ENCODE peak calls at places on chromosome 18, in ten cellular contexts. One of them, this sample, is unnamed.
A peak's percentile ranks its signal among the peaks of the same experiment; 100 is the strongest.

GRCh38 chr18:31942301-31942998 is 478 bp downstream of the TRAPPC8 start:
- DNase-seq in transverse colon: peak; percentile 56
- DNase-seq in NCI-H1092 treated with DMSO at 0.1 percent for 48 hours: peak; percentile 72
- DNase-seq in activated CD4-positive, alpha-beta T cell treated with anti-CD3 and anti-CD28 coated beads, Interleukin-2, amount 10 ng/mL, durations not matched to agents 7 days and 5 days: peak; percentile 34
- DNase-seq in activated gamma-delta T cell treated with Interleukin-2 at 50 U/mL for 16 hours: no peak
- DNase-seq in T-helper 2 cell: no peak
- DNase-seq in activated T-helper 1 cell treated with Interleukin-2 at 50 U/mL for 16 hours: no peak
- DNase-seq in epithelial cell of proximal tubule: no peak
- DNase-seq in NCI-H1417 treated with DMSO at 0.1 percent for 48 hours: no peak
- DNase-seq in iris pigment epithelial cell: peak; percentile 71
- DNase-seq in this sample: no peak

GRCh38 chr18:70578480-70578879 is 289.6 kb downstream of the SOCS6 start:
- DNase-seq in transverse colon: no peak
- DNase-seq in epithelial cell of proximal tubule: no peak
- DNase-seq in iris pigment epithelial cell: no peak
- DNase-seq in activated T-helper 1 cell treated with Interleukin-2 at 50 U/mL for 16 hours: no peak
- DNase-seq in activated gamma-delta T cell treated with Interleukin-2 at 50 U/mL for 16 hours: no peak
- DNase-seq in T-helper 2 cell: no peak
- DNase-seq in NCI-H1092 treated with DMSO at 0.1 percent for 48 hours: no peak
- DNase-seq in activated CD4-positive, alpha-beta T cell treated with anti-CD3 and anti-CD28 coated beads, Interleukin-2, amount 10 ng/mL, durations not matched to agents 7 days and 5 days: no peak
- DNase-seq in NCI-H1417 treated with DMSO at 0.1 percent for 48 hours: no peak
- DNase-seq in this sample: no peak

GRCh38 chr18:42574871-42575270 is 540.6 kb downstream of the RIT2 start:
- DNase-seq in transverse colon: no peak
- DNase-seq in iris pigment epithelial cell: no peak
- DNase-seq in activated T-helper 1 cell treated with Interleukin-2 at 50 U/mL for 16 hours: no peak
- DNase-seq in T-helper 2 cell: no peak
- DNase-seq in activated gamma-delta T cell treated with Interleukin-2 at 50 U/mL for 16 hours: no peak
- DNase-seq in epithelial cell of proximal tubule: no peak
- DNase-seq in activated CD4-positive, alpha-beta T cell treated with anti-CD3 and anti-CD28 coated beads, Interleukin-2, amount 10 ng/mL, durations not matched to agents 7 days and 5 days: no peak
- DNase-seq in NCI-H1092 treated with DMSO at 0.1 percent for 48 hours: peak; percentile 91
- DNase-seq in NCI-H1417 treated with DMSO at 0.1 percent for 48 hours: peak; percentile 91
- DNase-seq in this sample: no peak

GRCh38 chr18:35828591-35828990 is 143.9 kb upstream of the RMP24 start:
- DNase-seq in iris pigment epithelial cell: no peak
- DNase-seq in transverse colon: no peak
- DNase-seq in NCI-H1092 treated with DMSO at 0.1 percent for 48 hours: no peak
- DNase-seq in activated gamma-delta T cell treated with Interleukin-2 at 50 U/mL for 16 hours: no peak
- DNase-seq in activated CD4-positive, alpha-beta T cell treated with anti-CD3 and anti-CD28 coated beads, Interleukin-2, amount 10 ng/mL, durations not matched to agents 7 days and 5 days: no peak
- DNase-seq in NCI-H1417 treated with DMSO at 0.1 percent for 48 hours: no peak
- DNase-seq in epithelial cell of proximal tubule: no peak
- DNase-seq in activated T-helper 1 cell treated with Interleukin-2 at 50 U/mL for 16 hours: no peak
- DNase-seq in T-helper 2 cell: no peak
- DNase-seq in this sample: no peak

GRCh38 chr18:53991202-53991601 is 233.3 kb downstream of the MBD2 start:
- DNase-seq in epithelial cell of proximal tubule: peak; percentile 56
- DNase-seq in activated T-helper 1 cell treated with Interleukin-2 at 50 U/mL for 16 hours: no peak
- DNase-seq in activated CD4-positive, alpha-beta T cell treated with anti-CD3 and anti-CD28 coated beads, Interleukin-2, amount 10 ng/mL, durations not matched to agents 7 days and 5 days: no peak
- DNase-seq in transverse colon: no peak
- DNase-seq in NCI-H1092 treated with DMSO at 0.1 percent for 48 hours: no peak
- DNase-seq in NCI-H1417 treated with DMSO at 0.1 percent for 48 hours: no peak
- DNase-seq in activated gamma-delta T cell treated with Interleukin-2 at 50 U/mL for 16 hours: no peak
- DNase-seq in T-helper 2 cell: no peak
- DNase-seq in iris pigment epithelial cell: peak; percentile 78
- DNase-seq in this sample: no peak

GRCh38 chr18:41939326-41939725 is 15.7 kb upstream of the PIK3C3 start:
- DNase-seq in T-helper 2 cell: no peak
- DNase-seq in epithelial cell of proximal tubule: no peak
- DNase-seq in activated T-helper 1 cell treated with Interleukin-2 at 50 U/mL for 16 hours: no peak
- DNase-seq in NCI-H1417 treated with DMSO at 0.1 percent for 48 hours: no peak
- DNase-seq in activated gamma-delta T cell treated with Interleukin-2 at 50 U/mL for 16 hours: no peak
- DNase-seq in transverse colon: no peak
- DNase-seq in iris pigment epithelial cell: peak; percentile 42
- DNase-seq in activated CD4-positive, alpha-beta T cell treated with anti-CD3 and anti-CD28 coated beads, Interleukin-2, amount 10 ng/mL, durations not matched to agents 7 days and 5 days: no peak
- DNase-seq in NCI-H1092 treated with DMSO at 0.1 percent for 48 hours: no peak
- DNase-seq in this sample: no peak

GRCh38 chr18:46343940-46344372 is 239.8 kb downstream of the HAUS1 start:
- DNase-seq in NCI-H1417 treated with DMSO at 0.1 percent for 48 hours: peak; percentile 45
- DNase-seq in iris pigment epithelial cell: no peak
- DNase-seq in activated CD4-positive, alpha-beta T cell treated with anti-CD3 and anti-CD28 coated beads, Interleukin-2, amount 10 ng/mL, durations not matched to agents 7 days and 5 days: peak; percentile 64
- DNase-seq in transverse colon: peak; percentile 38
- DNase-seq in epithelial cell of proximal tubule: no peak
- DNase-seq in T-helper 2 cell: no peak
- DNase-seq in activated gamma-delta T cell treated with Interleukin-2 at 50 U/mL for 16 hours: peak; percentile 20
- DNase-seq in NCI-H1092 treated with DMSO at 0.1 percent for 48 hours: no peak
- DNase-seq in activated T-helper 1 cell treated with Interleukin-2 at 50 U/mL for 16 hours: peak; percentile 31
- DNase-seq in this sample: peak; percentile 31

GRCh38 chr18:2641638-2642037 is 13.9 kb upstream of the SMCHD1 start:
- DNase-seq in T-helper 2 cell: no peak
- DNase-seq in activated gamma-delta T cell treated with Interleukin-2 at 50 U/mL for 16 hours: no peak
- DNase-seq in epithelial cell of proximal tubule: no peak
- DNase-seq in activated CD4-positive, alpha-beta T cell treated with anti-CD3 and anti-CD28 coated beads, Interleukin-2, amount 10 ng/mL, durations not matched to agents 7 days and 5 days: peak; percentile 48
- DNase-seq in iris pigment epithelial cell: peak; percentile 23
- DNase-seq in NCI-H1092 treated with DMSO at 0.1 percent for 48 hours: peak; percentile 3
- DNase-seq in NCI-H1417 treated with DMSO at 0.1 percent for 48 hours: no peak
- DNase-seq in transverse colon: no peak
- DNase-seq in activated T-helper 1 cell treated with Interleukin-2 at 50 U/mL for 16 hours: no peak
- DNase-seq in this sample: peak; percentile 71

GRCh38 chr18:21051615-21052014 is 60.0 kb downstream of the ROCK1 start:
- DNase-seq in iris pigment epithelial cell: no peak
- DNase-seq in activated T-helper 1 cell treated with Interleukin-2 at 50 U/mL for 16 hours: no peak
- DNase-seq in T-helper 2 cell: no peak
- DNase-seq in epithelial cell of proximal tubule: no peak
- DNase-seq in activated CD4-positive, alpha-beta T cell treated with anti-CD3 and anti-CD28 coated beads, Interleukin-2, amount 10 ng/mL, durations not matched to agents 7 days and 5 days: no peak
- DNase-seq in activated gamma-delta T cell treated with Interleukin-2 at 50 U/mL for 16 hours: no peak
- DNase-seq in NCI-H1092 treated with DMSO at 0.1 percent for 48 hours: no peak
- DNase-seq in NCI-H1417 treated with DMSO at 0.1 percent for 48 hours: no peak
- DNase-seq in transverse colon: no peak
- DNase-seq in this sample: no peak

GRCh38 chr18:11728247-11728646 is 39.2 kb downstream of the GNAL start:
- DNase-seq in NCI-H1092 treated with DMSO at 0.1 percent for 48 hours: no peak
- DNase-seq in NCI-H1417 treated with DMSO at 0.1 percent for 48 hours: no peak
- DNase-seq in epithelial cell of proximal tubule: no peak
- DNase-seq in activated CD4-positive, alpha-beta T cell treated with anti-CD3 and anti-CD28 coated beads, Interleukin-2, amount 10 ng/mL, durations not matched to agents 7 days and 5 days: no peak
- DNase-seq in activated T-helper 1 cell treated with Interleukin-2 at 50 U/mL for 16 hours: no peak
- DNase-seq in iris pigment epithelial cell: peak; percentile 35
- DNase-seq in T-helper 2 cell: no peak
- DNase-seq in transverse colon: no peak
- DNase-seq in activated gamma-delta T cell treated with Interleukin-2 at 50 U/mL for 16 hours: no peak
- DNase-seq in this sample: no peak

GRCh38 chr18:24023185-24023814 is 8.7 kb downstream of the TTC39C start:
- DNase-seq in activated gamma-delta T cell treated with Interleukin-2 at 50 U/mL for 16 hours: no peak
- DNase-seq in activated CD4-positive, alpha-beta T cell treated with anti-CD3 and anti-CD28 coated beads, Interleukin-2, amount 10 ng/mL, durations not matched to agents 7 days and 5 days: no peak
- DNase-seq in activated T-helper 1 cell treated with Interleukin-2 at 50 U/mL for 16 hours: no peak
- DNase-seq in iris pigment epithelial cell: no peak
- DNase-seq in T-helper 2 cell: no peak
- DNase-seq in epithelial cell of proximal tubule: no peak
- DNase-seq in NCI-H1417 treated with DMSO at 0.1 percent for 48 hours: no peak
- DNase-seq in NCI-H1092 treated with DMSO at 0.1 percent for 48 hours: no peak
- DNase-seq in transverse colon: no peak
- DNase-seq in this sample: no peak

GRCh38 chr18:1173593-1173992 is 268.9 kb downstream of the ADCYAP1 start:
- DNase-seq in activated T-helper 1 cell treated with Interleukin-2 at 50 U/mL for 16 hours: no peak
- DNase-seq in activated gamma-delta T cell treated with Interleukin-2 at 50 U/mL for 16 hours: no peak
- DNase-seq in iris pigment epithelial cell: no peak
- DNase-seq in transverse colon: no peak
- DNase-seq in activated CD4-positive, alpha-beta T cell treated with anti-CD3 and anti-CD28 coated beads, Interleukin-2, amount 10 ng/mL, durations not matched to agents 7 days and 5 days: no peak
- DNase-seq in epithelial cell of proximal tubule: no peak
- DNase-seq in NCI-H1417 treated with DMSO at 0.1 percent for 48 hours: no peak
- DNase-seq in NCI-H1092 treated with DMSO at 0.1 percent for 48 hours: no peak
- DNase-seq in T-helper 2 cell: no peak
- DNase-seq in this sample: no peak

GRCh38 chr18:55884498-55884897 is 296.5 kb upstream of the TCF4 start:
- DNase-seq in T-helper 2 cell: no peak
- DNase-seq in NCI-H1417 treated with DMSO at 0.1 percent for 48 hours: no peak
- DNase-seq in activated CD4-positive, alpha-beta T cell treated with anti-CD3 and anti-CD28 coated beads, Interleukin-2, amount 10 ng/mL, durations not matched to agents 7 days and 5 days: no peak
- DNase-seq in iris pigment epithelial cell: no peak
- DNase-seq in NCI-H1092 treated with DMSO at 0.1 percent for 48 hours: no peak
- DNase-seq in activated T-helper 1 cell treated with Interleukin-2 at 50 U/mL for 16 hours: no peak
- DNase-seq in epithelial cell of proximal tubule: no peak
- DNase-seq in activated gamma-delta T cell treated with Interleukin-2 at 50 U/mL for 16 hours: no peak
- DNase-seq in transverse colon: no peak
- DNase-seq in this sample: no peak

GRCh38 chr18:48365965-48366364 is 43.2 kb downstream of the ZBTB7C start:
- DNase-seq in epithelial cell of proximal tubule: no peak
- DNase-seq in NCI-H1092 treated with DMSO at 0.1 percent for 48 hours: no peak
- DNase-seq in T-helper 2 cell: no peak
- DNase-seq in iris pigment epithelial cell: no peak
- DNase-seq in transverse colon: no peak
- DNase-seq in activated CD4-positive, alpha-beta T cell treated with anti-CD3 and anti-CD28 coated beads, Interleukin-2, amount 10 ng/mL, durations not matched to agents 7 days and 5 days: no peak
- DNase-seq in NCI-H1417 treated with DMSO at 0.1 percent for 48 hours: no peak
- DNase-seq in activated gamma-delta T cell treated with Interleukin-2 at 50 U/mL for 16 hours: no peak
- DNase-seq in activated T-helper 1 cell treated with Interleukin-2 at 50 U/mL for 16 hours: no peak
- DNase-seq in this sample: no peak

GRCh38 chr18:31658670-31659573 is 25.5 kb downstream of the B4GALT6 start:
- DNase-seq in activated T-helper 1 cell treated with Interleukin-2 at 50 U/mL for 16 hours: no peak
- DNase-seq in epithelial cell of proximal tubule: no peak
- DNase-seq in iris pigment epithelial cell: peak; percentile 65
- DNase-seq in T-helper 2 cell: no peak
- DNase-seq in NCI-H1092 treated with DMSO at 0.1 percent for 48 hours: no peak
- DNase-seq in activated CD4-positive, alpha-beta T cell treated with anti-CD3 and anti-CD28 coated beads, Interleukin-2, amount 10 ng/mL, durations not matched to agents 7 days and 5 days: no peak
- DNase-seq in transverse colon: no peak
- DNase-seq in activated gamma-delta T cell treated with Interleukin-2 at 50 U/mL for 16 hours: no peak
- DNase-seq in NCI-H1417 treated with DMSO at 0.1 percent for 48 hours: no peak
- DNase-seq in this sample: no peak

GRCh38 chr18:72544092-72544886 is at the start of gene CBLN2:
- DNase-seq in T-helper 2 cell: no peak
- DNase-seq in iris pigment epithelial cell: peak; percentile 70
- DNase-seq in activated T-helper 1 cell treated with Interleukin-2 at 50 U/mL for 16 hours: no peak
- DNase-seq in transverse colon: peak; percentile 26
- DNase-seq in NCI-H1092 treated with DMSO at 0.1 percent for 48 hours: peak; percentile 88
- DNase-seq in activated CD4-positive, alpha-beta T cell treated with anti-CD3 and anti-CD28 coated beads, Interleukin-2, amount 10 ng/mL, durations not matched to agents 7 days and 5 days: peak; percentile 13
- DNase-seq in epithelial cell of proximal tubule: no peak
- DNase-seq in NCI-H1417 treated with DMSO at 0.1 percent for 48 hours: peak; percentile 92
- DNase-seq in activated gamma-delta T cell treated with Interleukin-2 at 50 U/mL for 16 hours: no peak
- DNase-seq in this sample: peak; percentile 37

GRCh38 chr18:22345733-22346132 is 72.0 kb downstream of the CTAGE1 start:
- DNase-seq in transverse colon: no peak
- DNase-seq in NCI-H1092 treated with DMSO at 0.1 percent for 48 hours: no peak
- DNase-seq in activated CD4-positive, alpha-beta T cell treated with anti-CD3 and anti-CD28 coated beads, Interleukin-2, amount 10 ng/mL, durations not matched to agents 7 days and 5 days: no peak
- DNase-seq in NCI-H1417 treated with DMSO at 0.1 percent for 48 hours: no peak
- DNase-seq in T-helper 2 cell: no peak
- DNase-seq in iris pigment epithelial cell: peak; percentile 34
- DNase-seq in activated T-helper 1 cell treated with Interleukin-2 at 50 U/mL for 16 hours: no peak
- DNase-seq in activated gamma-delta T cell treated with Interleukin-2 at 50 U/mL for 16 hours: no peak
- DNase-seq in epithelial cell of proximal tubule: no peak
- DNase-seq in this sample: no peak

GRCh38 chr18:52716926-52717325 is 376.9 kb downstream of the DCC start:
- DNase-seq in iris pigment epithelial cell: peak; percentile 4
- DNase-seq in activated gamma-delta T cell treated with Interleukin-2 at 50 U/mL for 16 hours: no peak
- DNase-seq in T-helper 2 cell: no peak
- DNase-seq in transverse colon: peak; percentile 73
- DNase-seq in activated T-helper 1 cell treated with Interleukin-2 at 50 U/mL for 16 hours: no peak
- DNase-seq in epithelial cell of proximal tubule: peak; percentile 15
- DNase-seq in NCI-H1417 treated with DMSO at 0.1 percent for 48 hours: no peak
- DNase-seq in activated CD4-positive, alpha-beta T cell treated with anti-CD3 and anti-CD28 coated beads, Interleukin-2, amount 10 ng/mL, durations not matched to agents 7 days and 5 days: no peak
- DNase-seq in NCI-H1092 treated with DMSO at 0.1 percent for 48 hours: peak; percentile 14
- DNase-seq in this sample: no peak

GRCh38 chr18:74905245-74905644 is 303.7 kb downstream of the PTGR3 start:
- DNase-seq in NCI-H1417 treated with DMSO at 0.1 percent for 48 hours: no peak
- DNase-seq in transverse colon: peak; percentile 23
- DNase-seq in activated T-helper 1 cell treated with Interleukin-2 at 50 U/mL for 16 hours: no peak
- DNase-seq in activated CD4-positive, alpha-beta T cell treated with anti-CD3 and anti-CD28 coated beads, Interleukin-2, amount 10 ng/mL, durations not matched to agents 7 days and 5 days: no peak
- DNase-seq in T-helper 2 cell: no peak
- DNase-seq in NCI-H1092 treated with DMSO at 0.1 percent for 48 hours: peak; percentile 99
- DNase-seq in epithelial cell of proximal tubule: no peak
- DNase-seq in activated gamma-delta T cell treated with Interleukin-2 at 50 U/mL for 16 hours: no peak
- DNase-seq in iris pigment epithelial cell: no peak
- DNase-seq in this sample: no peak

GRCh38 chr18:41949206-41949920 is 5.7 kb upstream of the PIK3C3 start:
- DNase-seq in activated CD4-positive, alpha-beta T cell treated with anti-CD3 and anti-CD28 coated beads, Interleukin-2, amount 10 ng/mL, durations not matched to agents 7 days and 5 days: no peak
- DNase-seq in NCI-H1092 treated with DMSO at 0.1 percent for 48 hours: no peak
- DNase-seq in activated gamma-delta T cell treated with Interleukin-2 at 50 U/mL for 16 hours: no peak
- DNase-seq in iris pigment epithelial cell: no peak
- DNase-seq in T-helper 2 cell: no peak
- DNase-seq in activated T-helper 1 cell treated with Interleukin-2 at 50 U/mL for 16 hours: no peak
- DNase-seq in epithelial cell of proximal tubule: no peak
- DNase-seq in transverse colon: no peak
- DNase-seq in NCI-H1417 treated with DMSO at 0.1 percent for 48 hours: no peak
- DNase-seq in this sample: peak; percentile 44

GRCh38 chr18:63578357-63578958 is 8.7 kb upstream of the SERPINB13 start:
- DNase-seq in activated T-helper 1 cell treated with Interleukin-2 at 50 U/mL for 16 hours: no peak
- DNase-seq in epithelial cell of proximal tubule: peak; percentile 10
- DNase-seq in transverse colon: no peak
- DNase-seq in NCI-H1092 treated with DMSO at 0.1 percent for 48 hours: peak; percentile 47
- DNase-seq in NCI-H1417 treated with DMSO at 0.1 percent for 48 hours: peak; percentile 30
- DNase-seq in activated CD4-positive, alpha-beta T cell treated with anti-CD3 and anti-CD28 coated beads, Interleukin-2, amount 10 ng/mL, durations not matched to agents 7 days and 5 days: peak; percentile 39
- DNase-seq in activated gamma-delta T cell treated with Interleukin-2 at 50 U/mL for 16 hours: no peak
- DNase-seq in T-helper 2 cell: no peak
- DNase-seq in iris pigment epithelial cell: peak; percentile 34
- DNase-seq in this sample: peak; percentile 46

GRCh38 chr18:61998957-61999356 is 106.2 kb upstream of the RNF152 start:
- DNase-seq in NCI-H1417 treated with DMSO at 0.1 percent for 48 hours: no peak
- DNase-seq in iris pigment epithelial cell: peak; percentile 84
- DNase-seq in epithelial cell of proximal tubule: no peak
- DNase-seq in activated T-helper 1 cell treated with Interleukin-2 at 50 U/mL for 16 hours: no peak
- DNase-seq in activated gamma-delta T cell treated with Interleukin-2 at 50 U/mL for 16 hours: no peak
- DNase-seq in transverse colon: no peak
- DNase-seq in T-helper 2 cell: no peak
- DNase-seq in NCI-H1092 treated with DMSO at 0.1 percent for 48 hours: no peak
- DNase-seq in activated CD4-positive, alpha-beta T cell treated with anti-CD3 and anti-CD28 coated beads, Interleukin-2, amount 10 ng/mL, durations not matched to agents 7 days and 5 days: no peak
- DNase-seq in this sample: no peak

GRCh38 chr18:13268746-13269285 is 50.3 kb downstream of the LDLRAD4 start:
- DNase-seq in activated gamma-delta T cell treated with Interleukin-2 at 50 U/mL for 16 hours: no peak
- DNase-seq in activated T-helper 1 cell treated with Interleukin-2 at 50 U/mL for 16 hours: no peak
- DNase-seq in transverse colon: no peak
- DNase-seq in epithelial cell of proximal tubule: no peak
- DNase-seq in T-helper 2 cell: no peak
- DNase-seq in NCI-H1092 treated with DMSO at 0.1 percent for 48 hours: no peak
- DNase-seq in NCI-H1417 treated with DMSO at 0.1 percent for 48 hours: no peak
- DNase-seq in iris pigment epithelial cell: no peak
- DNase-seq in activated CD4-positive, alpha-beta T cell treated with anti-CD3 and anti-CD28 coated beads, Interleukin-2, amount 10 ng/mL, durations not matched to agents 7 days and 5 days: no peak
- DNase-seq in this sample: no peak

GRCh38 chr18:23178661-23179081 is 43.4 kb downstream of the CABLES1 start:
- DNase-seq in transverse colon: no peak
- DNase-seq in iris pigment epithelial cell: no peak
- DNase-seq in T-helper 2 cell: no peak
- DNase-seq in NCI-H1417 treated with DMSO at 0.1 percent for 48 hours: no peak
- DNase-seq in activated CD4-positive, alpha-beta T cell treated with anti-CD3 and anti-CD28 coated beads, Interleukin-2, amount 10 ng/mL, durations not matched to agents 7 days and 5 days: no peak
- DNase-seq in NCI-H1092 treated with DMSO at 0.1 percent for 48 hours: peak; percentile 69
- DNase-seq in activated gamma-delta T cell treated with Interleukin-2 at 50 U/mL for 16 hours: no peak
- DNase-seq in activated T-helper 1 cell treated with Interleukin-2 at 50 U/mL for 16 hours: no peak
- DNase-seq in epithelial cell of proximal tubule: no peak
- DNase-seq in this sample: no peak

GRCh38 chr18:13191779-13192178 is 26.8 kb upstream of the LDLRAD4 start:
- DNase-seq in activated T-helper 1 cell treated with Interleukin-2 at 50 U/mL for 16 hours: no peak
- DNase-seq in epithelial cell of proximal tubule: no peak
- DNase-seq in NCI-H1417 treated with DMSO at 0.1 percent for 48 hours: no peak
- DNase-seq in activated gamma-delta T cell treated with Interleukin-2 at 50 U/mL for 16 hours: no peak
- DNase-seq in transverse colon: no peak
- DNase-seq in iris pigment epithelial cell: no peak
- DNase-seq in activated CD4-positive, alpha-beta T cell treated with anti-CD3 and anti-CD28 coated beads, Interleukin-2, amount 10 ng/mL, durations not matched to agents 7 days and 5 days: no peak
- DNase-seq in NCI-H1092 treated with DMSO at 0.1 percent for 48 hours: no peak
- DNase-seq in T-helper 2 cell: no peak
- DNase-seq in this sample: no peak

GRCh38 chr18:34921271-34921670 is 119.9 kb upstream of the MAPRE2 start:
- DNase-seq in activated gamma-delta T cell treated with Interleukin-2 at 50 U/mL for 16 hours: no peak
- DNase-seq in activated T-helper 1 cell treated with Interleukin-2 at 50 U/mL for 16 hours: no peak
- DNase-seq in T-helper 2 cell: no peak
- DNase-seq in iris pigment epithelial cell: no peak
- DNase-seq in NCI-H1092 treated with DMSO at 0.1 percent for 48 hours: no peak
- DNase-seq in NCI-H1417 treated with DMSO at 0.1 percent for 48 hours: no peak
- DNase-seq in transverse colon: no peak
- DNase-seq in activated CD4-positive, alpha-beta T cell treated with anti-CD3 and anti-CD28 coated beads, Interleukin-2, amount 10 ng/mL, durations not matched to agents 7 days and 5 days: no peak
- DNase-seq in epithelial cell of proximal tubule: no peak
- DNase-seq in this sample: no peak

GRCh38 chr18:12283256-12283655 is 24.8 kb upstream of the TUBB6 start:
- DNase-seq in T-helper 2 cell: no peak
- DNase-seq in NCI-H1092 treated with DMSO at 0.1 percent for 48 hours: no peak
- DNase-seq in activated CD4-positive, alpha-beta T cell treated with anti-CD3 and anti-CD28 coated beads, Interleukin-2, amount 10 ng/mL, durations not matched to agents 7 days and 5 days: no peak
- DNase-seq in epithelial cell of proximal tubule: no peak
- DNase-seq in activated gamma-delta T cell treated with Interleukin-2 at 50 U/mL for 16 hours: no peak
- DNase-seq in NCI-H1417 treated with DMSO at 0.1 percent for 48 hours: no peak
- DNase-seq in activated T-helper 1 cell treated with Interleukin-2 at 50 U/mL for 16 hours: no peak
- DNase-seq in transverse colon: no peak
- DNase-seq in iris pigment epithelial cell: peak; percentile 48
- DNase-seq in this sample: no peak

GRCh38 chr18:3037423-3037915 is 24.5 kb upstream of the LPIN2 start:
- DNase-seq in transverse colon: peak; percentile 41
- DNase-seq in epithelial cell of proximal tubule: no peak
- DNase-seq in activated T-helper 1 cell treated with Interleukin-2 at 50 U/mL for 16 hours: no peak
- DNase-seq in activated gamma-delta T cell treated with Interleukin-2 at 50 U/mL for 16 hours: peak; percentile 30
- DNase-seq in activated CD4-positive, alpha-beta T cell treated with anti-CD3 and anti-CD28 coated beads, Interleukin-2, amount 10 ng/mL, durations not matched to agents 7 days and 5 days: peak; percentile 42
- DNase-seq in NCI-H1417 treated with DMSO at 0.1 percent for 48 hours: no peak
- DNase-seq in iris pigment epithelial cell: peak; percentile 90
- DNase-seq in NCI-H1092 treated with DMSO at 0.1 percent for 48 hours: no peak
- DNase-seq in T-helper 2 cell: no peak
- DNase-seq in this sample: peak; percentile 60

This sample was measured in CD4-positive, CD25-positive, alpha-beta regulatory T cell.